ENCODE peak calls at places on chromosomes 6 and 20, in seven cellular contexts. Y is cardiac muscle cell, Z is breast epithelium, U is AG04450, N is lower leg skin, E is heart right ventricle, D is A549. C is an unnamed sample.

GRCh38 chr6:35258336-35258735 is 1.2 kb upstream of the ZNF76 start:
- DNase-seq in E (no peak), N (peak), U (no peak), D (no peak), Z (no peak), Y (no peak), C (no peak)

GRCh38 chr6:39923394-39923793 is 10.9 kb downstream of the MOCS1 start:
- DNase-seq in U (no peak), N (no peak), Z (peak), D (no peak), E (peak), Y (no peak), C (no peak)

GRCh38 chr20:36624068-36624813 is 18.7 kb downstream of the RAB5IF start:
- DNase-seq in U (no peak), N (no peak), D (no peak), Z (no peak), E (no peak), Y (peak), C (no peak)

GRCh38 chr6:113361014-113361645 is 496.0 kb upstream of the MARCKS start:
- DNase-seq in U (no peak), N (no peak), Y (peak), E (no peak), D (no peak), Z (no peak), C (no peak)

GRCh38 chr6:54847799-54848597 is 1.4 kb downstream of the FAM83B start:
- DNase-seq in Y (peak), D (no peak), E (no peak), Z (no peak), U (peak), N (no peak), C (no peak)

GRCh38 chr20:35257175-35257909 is 20.6 kb downstream of the MMP24OS start:
- DNase-seq in D (no peak), N (no peak), E (no peak), U (no peak), Z (no peak), Y (no peak), C (no peak)

GRCh38 chr20:35192071-35192872 is 20.4 kb downstream of the PROCR start:
- DNase-seq in Z (no peak), Y (peak), D (no peak), N (no peak), U (no peak), E (no peak), C (no peak)

GRCh38 chr6:112780498-112781096 is 433.5 kb downstream of the RFPL4B start:
- DNase-seq in Y (peak), Z (peak), U (peak), N (peak), D (peak), E (peak), C (peak)

GRCh38 chr6:45965787-45966186 is 49.9 kb downstream of the CLIC5 start:
- DNase-seq in N (no peak), U (no peak), D (no peak), E (no peak), Y (peak), Z (no peak), C (no peak)

GRCh38 chr20:59289994-59290393 is 10.4 kb upstream of the EDN3 start:
- DNase-seq in Y (no peak), N (peak), U (no peak), Z (no peak), D (no peak), E (no peak), C (no peak)

GRCh38 chr6:116267879-116268588 is 11.7 kb downstream of the TSPYL1 start:
- DNase-seq in D (no peak), N (no peak), Z (no peak), U (no peak), E (no peak), Y (no peak), C (no peak)

GRCh38 chr20:53343433-53343832 is 250.2 kb downstream of the ZNF217 start:
- DNase-seq in N (no peak), D (no peak), Z (no peak), E (no peak), U (no peak), Y (no peak), C (no peak)

GRCh38 chr20:63116412-63117106 is 99.4 kb downstream of the YTHDF1 start:
- DNase-seq in U (no peak), Y (peak), Z (no peak), E (peak), D (peak), N (no peak), C (no peak)

GRCh38 chr6:148211777-148212324 is 130.8 kb upstream of the SASH1 start:
- DNase-seq in Z (no peak), Y (no peak), N (no peak), U (no peak), E (no peak), D (no peak), C (no peak)

GRCh38 chr6:144559865-144560603 is 274.9 kb downstream of the UTRN start:
- DNase-seq in N (no peak), Y (peak), U (no peak), Z (no peak), D (no peak), E (no peak), C (no peak)

DNA sequence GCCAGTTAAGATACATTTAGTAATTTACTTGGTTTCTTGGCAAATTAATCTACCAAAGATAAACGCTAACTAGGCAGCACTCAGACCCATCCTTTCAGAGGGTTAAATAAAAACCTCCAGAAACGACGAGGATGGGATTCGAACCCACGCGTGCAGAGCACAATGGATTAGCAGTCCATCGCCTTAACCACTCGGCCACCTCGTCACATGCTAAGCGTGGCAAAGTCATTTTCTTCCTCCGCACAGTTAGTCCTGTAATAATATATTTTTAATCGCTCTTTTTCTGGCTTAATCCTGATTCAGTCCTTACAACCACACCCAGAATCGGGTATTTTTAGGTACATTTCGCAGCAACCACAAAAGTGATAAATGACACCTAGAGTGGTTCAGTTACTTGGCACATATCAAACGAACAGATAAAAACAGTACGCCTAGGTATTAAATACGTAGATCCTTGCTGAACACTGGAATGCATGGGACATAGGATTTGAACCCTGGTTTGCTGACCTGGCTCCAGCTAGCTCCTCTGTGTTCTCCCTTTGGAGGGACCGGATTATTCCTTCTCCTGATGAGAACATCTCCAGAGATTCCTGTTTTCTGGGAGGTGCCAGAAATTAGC is 71.6 kb downstream of the GPX5 start:
- DNase-seq in U (no peak), N (no peak), Z (no peak), Y (peak), E (no peak), D (peak), C (peak)
- H3K4me3 ChIP-seq in U (no peak), N (no peak), Z (no peak), Y (peak), E (no peak), D (peak), C (peak)

GRCh38 chr6:1015819-1016218 is 296.1 kb upstream of the FOXQ1 start:
- DNase-seq in U (no peak), N (no peak), D (no peak), Z (no peak), E (no peak), Y (no peak), C (peak)
- TF ChIP-seq CTCF in U (peak), N (no peak), D (no peak), Z (no peak), E (no peak), Y (no peak), C (peak)

DNA sequence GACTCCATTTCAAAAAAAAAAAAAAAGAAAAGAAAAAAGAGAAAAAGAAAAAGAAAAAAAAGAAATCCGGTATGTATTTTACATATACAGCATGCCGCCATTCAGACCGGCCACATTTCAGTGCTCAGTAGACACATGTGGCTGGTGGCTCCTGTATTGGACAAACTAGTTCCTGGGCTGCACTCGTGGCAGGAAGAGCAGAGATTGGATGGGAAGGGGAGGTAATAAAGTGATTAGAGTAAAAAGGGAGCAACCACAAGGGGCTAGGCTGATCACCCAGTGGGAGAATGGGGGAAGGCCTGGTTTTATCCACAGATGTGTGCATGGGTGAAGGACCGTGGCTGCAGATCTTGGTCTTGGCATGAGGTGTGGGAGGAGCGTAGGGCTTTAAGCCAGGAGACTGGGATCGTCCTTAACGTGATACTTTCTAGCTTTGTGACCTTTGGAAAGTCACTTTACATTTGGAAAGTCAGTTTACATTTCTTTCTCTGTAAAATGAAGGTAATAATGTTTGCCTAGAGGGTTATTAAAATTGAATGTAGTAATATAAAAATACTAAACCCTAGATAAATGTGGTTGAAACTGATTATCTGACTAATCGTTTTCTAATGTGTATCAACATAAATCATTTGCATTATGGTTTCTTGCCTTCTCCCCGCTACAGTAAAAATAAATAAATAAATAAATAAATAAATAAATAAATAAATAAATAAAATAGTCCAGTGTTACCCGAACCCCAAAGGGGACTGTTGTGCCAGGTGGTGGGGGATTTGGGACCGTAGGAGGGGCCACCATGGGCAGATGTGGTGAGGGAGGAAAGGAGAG is 869 bp upstream of the TRIM15 start:
- DNase-seq in D (no peak), E (no peak), Z (no peak), U (no peak), Y (no peak), N (no peak), C (no peak)
- H3K4me3 ChIP-seq in D (peak), E (no peak), Z (no peak), U (no peak), Y (no peak), N (no peak), C (no peak)

DNA sequence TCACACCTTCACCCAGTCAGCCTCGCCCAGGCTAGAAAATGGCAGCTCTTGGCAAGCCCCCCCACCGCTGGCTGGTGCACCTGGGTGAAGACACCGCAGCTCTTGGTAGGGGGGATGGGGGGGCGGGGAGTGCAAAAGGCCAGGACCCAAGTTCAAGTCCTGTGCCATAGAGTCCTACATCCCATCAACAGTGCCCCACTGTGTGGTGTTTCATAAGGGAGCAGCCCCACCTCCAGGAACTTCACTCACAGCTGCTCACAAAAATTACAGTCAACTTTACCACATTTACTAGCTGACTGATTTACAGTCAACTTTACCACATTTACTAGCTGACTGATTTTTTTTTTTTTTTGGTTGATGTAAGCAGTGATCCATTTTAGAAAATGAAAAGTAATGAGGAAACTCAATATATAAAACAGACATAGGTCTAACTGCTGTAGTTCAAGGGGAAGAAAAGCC is 209.0 kb upstream of the SNX9 start:
- DNase-seq in E (no peak), D (no peak), Y (peak), U (no peak), Z (no peak), N (no peak), C (no peak)
- TF ChIP-seq CTCF in E (no peak), D (no peak), Y (no peak), U (no peak), Z (no peak), N (no peak), C (no peak)

DNA sequence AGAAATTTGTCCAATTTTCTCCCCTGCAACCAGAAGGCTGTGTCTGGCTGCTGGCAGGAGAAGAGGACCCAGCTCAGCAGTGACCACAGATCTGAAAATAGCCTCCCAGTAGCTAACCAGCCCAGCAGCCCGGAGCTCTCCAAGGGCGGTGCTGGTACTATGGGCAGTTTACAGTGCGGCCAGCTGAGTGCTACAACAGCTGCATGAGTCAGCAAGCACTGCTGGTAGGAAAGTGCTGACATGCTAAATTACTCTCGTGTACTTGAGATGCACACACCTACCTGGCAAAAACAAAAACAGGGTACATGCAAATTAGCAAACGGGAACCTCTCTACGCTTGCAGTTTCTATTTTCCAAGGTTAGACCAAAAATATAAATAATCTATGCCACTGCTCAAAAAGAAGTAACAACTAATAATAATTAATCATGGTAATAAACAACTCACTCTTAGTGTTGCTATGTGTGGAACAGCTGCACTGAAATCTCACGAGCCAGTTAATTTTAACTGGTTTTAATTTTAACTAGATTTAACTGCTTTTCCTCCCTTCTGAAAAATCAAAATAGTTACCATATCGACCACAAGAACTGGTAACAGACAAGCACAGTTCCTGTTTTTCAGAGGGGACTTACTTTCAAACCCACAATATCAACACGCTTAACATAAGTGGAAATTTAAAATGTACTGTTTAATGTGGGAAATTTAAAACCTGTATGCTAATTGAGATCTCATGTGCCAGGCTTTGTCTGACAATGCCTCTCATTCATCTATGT is 10.8 kb downstream of the BACH2 start:
- DNase-seq in Y (peak), E (peak), N (peak), D (peak), U (peak), Z (peak), C (peak)
- H3K4me3 ChIP-seq in Y (no peak), E (peak), N (no peak), D (no peak), U (peak), Z (peak), C (peak)

DNA sequence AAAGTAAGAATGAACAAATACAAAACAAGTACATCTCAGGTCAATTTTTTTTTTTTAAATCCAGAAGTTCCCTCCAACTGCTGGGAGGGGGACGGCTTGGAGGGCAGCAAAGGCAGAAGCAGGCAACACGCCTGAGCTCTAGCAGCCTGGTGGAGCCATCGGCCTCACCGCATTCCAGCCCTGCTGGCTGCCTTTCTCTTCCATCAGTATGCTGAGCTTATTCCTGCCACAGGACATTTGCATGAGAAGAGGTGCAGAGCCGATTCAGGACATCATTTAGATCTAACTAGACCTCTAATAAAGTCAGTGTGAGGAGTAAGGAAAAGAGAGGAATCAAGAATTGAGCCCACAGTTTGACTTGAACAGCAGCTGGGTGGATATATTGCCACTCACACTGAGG is 318.8 kb downstream of the ZFAND3 start:
- DNase-seq in E (no peak), U (no peak), Z (no peak), Y (no peak), N (no peak), D (no peak), C (no peak)
- TF ChIP-seq CTCF in E (no peak), U (no peak), Z (no peak), Y (no peak), N (no peak), D (no peak), C (no peak)

GRCh38 chr6:18489335-18489734 is 102.2 kb downstream of the RNF144B start:
- DNase-seq in D (no peak), U (no peak), Y (no peak), N (no peak), Z (no peak), E (no peak), C (no peak)

GRCh38 chr6:18488526-18489270 is 101.5 kb downstream of the RNF144B start:
- DNase-seq in N (no peak), D (no peak), E (no peak), Z (no peak), U (no peak), Y (no peak), C (no peak)

GRCh38 chr6:18485660-18486435 is 98.7 kb downstream of the RNF144B start:
- DNase-seq in E (no peak), Z (no peak), U (no peak), Y (no peak), N (no peak), D (no peak), C (no peak)

GRCh38 chr6:18491303-18492090 is 104.3 kb downstream of the RNF144B start:
- DNase-seq in D (no peak), Z (no peak), Y (no peak), U (no peak), N (no peak), E (no peak), C (no peak)

GRCh38 chr6:18488004-18488403 is 100.9 kb downstream of the RNF144B start:
- DNase-seq in D (no peak), Z (no peak), U (no peak), N (no peak), Y (no peak), E (no peak), C (no peak)
- H3K4me3 ChIP-seq in D (no peak), Z (no peak), U (no peak), N (no peak), Y (no peak), E (no peak), C (no peak)

GRCh38 chr6:69867075-69867911 is 937 bp downstream of the COL19A1 start:
- DNase-seq in E (peak), N (peak), Z (no peak), U (no peak), D (peak), Y (peak), C (no peak)
- TF ChIP-seq CTCF in E (no peak), N (no peak), Z (no peak), U (no peak), D (no peak), Y (no peak), C (no peak)